ENCODE peak calls at places on chromosomes 5 and 9, in ten cellular contexts. E is stimulated activated CD8-positive, alpha-beta memory T cell treated with anti-CD3 and anti-CD28 coated beads, Interleukin-4, amount 100 ng/mL, for 4 hours; D is kidney; S is osteocyte; T is GM04504; A is activated CD4-positive, CD25-positive, alpha-beta regulatory T cell; K is stimulated activated CD4-positive, alpha-beta T cell treated with anti-CD3 and anti-CD28 coated beads, Interleukin-4, amount 100 ng/mL, for 48 hours; W is foreskin fibroblast; H is anterior cingulate cortex; Q is NCI-H774. O is an unnamed sample.

GRCh38 chr5:54180616-54181015 is 129.8 kb downstream of the ARL15 start:
- DNase-seq in E (no peak), D (no peak), S (no peak), T (peak), A (no peak), K (no peak), W (peak), H (no peak), Q (no peak), O (no peak)

GRCh38 chr5:55856511-55857246 is 5.5 kb downstream of the IL31RA start:
- DNase-seq in E (no peak), D (no peak), S (no peak), T (no peak), A (no peak), K (no peak), W (no peak), H (no peak), Q (no peak), O (no peak)

GRCh38 chr5:155729684-155730059 is 597.3 kb upstream of the SGCD start:
- DNase-seq in E (no peak), D (peak), S (no peak), T (no peak), A (no peak), K (no peak), W (no peak), H (peak), Q (no peak), O (no peak)

GRCh38 chr9:91127653-91128052 is 234.1 kb downstream of the AUH start:
- DNase-seq in E (no peak), D (no peak), S (no peak), T (no peak), A (no peak), K (no peak), W (peak), H (no peak), Q (no peak), O (no peak)

GRCh38 chr9:113509463-113509862 is 45.9 kb downstream of the RGS3 start:
- DNase-seq in E (no peak), D (no peak), S (no peak), T (peak), A (no peak), K (no peak), W (peak), H (no peak), Q (no peak), O (no peak)

GRCh38 chr9:90943341-90943740 is 141.7 kb downstream of the SYK start:
- DNase-seq in E (no peak), D (no peak), S (no peak), T (no peak), A (no peak), K (no peak), W (peak), H (no peak), Q (no peak), O (no peak)

GRCh38 chr5:29950416-29951145 is 1242.9 kb upstream of the CDH6 start:
- DNase-seq in E (no peak), D (no peak), S (no peak), T (no peak), A (no peak), K (no peak), W (no peak), H (no peak), Q (no peak), O (no peak)

GRCh38 chr9:13845460-13845859 is 468.5 kb downstream of the NFIB start:
- DNase-seq in E (no peak), D (no peak), S (no peak), T (peak), A (no peak), K (no peak), W (peak), H (no peak), Q (no peak), O (no peak)

GRCh38 chr9:14433293-14433818 is 119.4 kb upstream of the NFIB start:
- DNase-seq in E (no peak), D (no peak), S (no peak), T (no peak), A (no peak), K (no peak), W (peak), H (no peak), Q (no peak), O (no peak)

GRCh38 chr5:13470975-13471374 is 473.5 kb downstream of the DNAH5 start:
- DNase-seq in E (no peak), D (no peak), S (no peak), T (no peak), A (no peak), K (no peak), W (no peak), H (no peak), Q (no peak), O (no peak)

GRCh38 chr5:77885501-77885900 is 109.4 kb upstream of the TBCA start:
- DNase-seq in E (no peak), D (no peak), S (no peak), T (no peak), A (no peak), K (no peak), W (no peak), H (no peak), Q (no peak), O (no peak)

GRCh38 chr9:35195683-35196082 is 33.9 kb downstream of the UNC13B start:
- DNase-seq in E (no peak), D (no peak), S (no peak), T (no peak), A (no peak), K (no peak), W (peak), H (no peak), Q (no peak), O (no peak)

GRCh38 chr9:2014696-2015580 is at the start of gene SMARCA2:
- DNase-seq in E (peak), D (peak), S (peak), T (peak), A (peak), K (peak), W (peak), H (peak), Q (peak), O (peak)

GRCh38 chr9:111399772-111400563 is 69.9 kb upstream of the OR2K2 start:
- DNase-seq in E (no peak), D (no peak), S (no peak), T (no peak), A (no peak), K (no peak), W (peak), H (no peak), Q (no peak), O (no peak)

GRCh38 chr5:72854419-72854818 is 38.0 kb downstream of the TNPO1 start:
- DNase-seq in E (no peak), D (no peak), S (no peak), T (no peak), A (no peak), K (no peak), W (no peak), H (no peak), Q (no peak), O (no peak)

GRCh38 chr5:133247881-133248642 is 196.2 kb downstream of the HSPA4 start:
- DNase-seq in E (no peak), D (no peak), S (no peak), T (no peak), A (no peak), K (no peak), W (no peak), H (no peak), Q (no peak), O (no peak)

GRCh38 chr5:77770293-77771005 is 5.7 kb downstream of the TBCA start:
- DNase-seq in E (no peak), D (no peak), S (no peak), T (no peak), A (no peak), K (no peak), W (no peak), H (no peak), Q (no peak), O (no peak)

GRCh38 chr9:89505795-89506385 is 8.0 kb upstream of the SEMA4D start:
- DNase-seq in E (no peak), D (no peak), S (no peak), T (no peak), A (no peak), K (no peak), W (no peak), H (peak), Q (peak), O (no peak)

GRCh38 chr9:34684145-34684544 is 6.9 kb downstream of the CCL19 start:
- DNase-seq in E (no peak), D (no peak), S (no peak), T (no peak), A (no peak), K (peak), W (no peak), H (no peak), Q (no peak), O (no peak)

O was measured in NCI-H1694 treated with DMSO at 0.1 percent for 48 hours.